ENCODE peak calls at places on chromosomes 1 and 21, in four cellular contexts. O is bronchial epithelial cell, H is fibroblast of the aortic adventitia, E is sigmoid colon. J is an unnamed sample.

GRCh38 chr1:94705755-94706154 is 114.4 kb upstream of the SLC44A3 start:
- DNase-seq in E (no peak), O (no peak), H (no peak), J (no peak)

GRCh38 chr1:145918992-145919939 is 749 bp upstream of the PEX11B start:
- DNase-seq in H (peak; percentile 39), O (peak; percentile 27), E (peak; percentile 85), J (peak; percentile 49)

GRCh38 chr1:219660666-219661463 is 48.0 kb upstream of the ZC3H11B start:
- DNase-seq in E (peak; percentile 94), H (peak; percentile 95), O (peak; percentile 67), J (peak; percentile 98)

GRCh38 chr1:67749844-67750689 is 65.1 kb downstream of the GADD45A start:
- DNase-seq in H (peak; percentile 83), E (no peak), O (peak; percentile 93), J (peak; percentile 89)

GRCh38 chr1:96845464-96845863 is 123.9 kb downstream of the PTBP2 start:
- DNase-seq in E (no peak), O (peak; percentile 23), H (no peak), J (peak; percentile 41)

GRCh38 chr1:182575540-182576149 is 13.4 kb downstream of the RNASEL start:
- DNase-seq in E (no peak), H (peak; percentile 83), O (peak; percentile 82), J (peak; percentile 85)

GRCh38 chr1:18309552-18310155 is 171.1 kb upstream of the KLHDC7A start:
- DNase-seq in H (no peak), E (no peak), O (no peak), J (no peak)

GRCh38 chr1:160124709-160125478 is 9.3 kb downstream of the ATP1A2 start:
- DNase-seq in H (peak; percentile 81), E (no peak), O (peak; percentile 92), J (peak; percentile 94)

GRCh38 chr1:16075337-16076002 is 2.0 kb upstream of the FAM131C start:
- DNase-seq in O (peak; percentile 62), E (peak; percentile 84), H (peak; percentile 89), J (peak; percentile 58)

GRCh38 chr1:16072616-16073484 is 601 bp downstream of the FAM131C start:
- DNase-seq in O (no peak), E (no peak), H (no peak), J (no peak)

GRCh38 chr1:16076003-16076870 is 2.8 kb upstream of the FAM131C start:
- DNase-seq in H (peak; percentile 88), E (peak; percentile 82), O (peak; percentile 91), J (peak; percentile 86)

GRCh38 chr1:16073490-16074104 is at the start of gene FAM131C:
- DNase-seq in O (no peak), E (no peak), H (no peak), J (no peak)

GRCh38 chr1:16074217-16074616 is 766 bp upstream of the FAM131C start:
- DNase-seq in E (no peak), O (no peak), H (no peak), J (no peak)
- H3K4me3 ChIP-seq in E (no peak overlapping the region), O (no peak overlapping the region), H (no peak overlapping the region), J (no peak overlapping the region)

GRCh38 chr1:150560011-150560438 is 10.8 kb downstream of the ADAMTSL4 start:
- DNase-seq in H (peak; percentile 60), O (no peak), E (peak; percentile 91), J (peak; percentile 70)

GRCh38 chr1:150560576-150560975 is 11.4 kb downstream of the ADAMTSL4 start:
- DNase-seq in O (no peak), E (peak; percentile 69), H (no peak), J (no peak)

GRCh38 chr1:150561830-150562367 is 12.7 kb downstream of the ADAMTSL4 start:
- DNase-seq in E (peak; percentile 98), H (peak; percentile 96), O (peak; percentile 88), J (peak; percentile 98)

GRCh38 chr1:150562384-150563339 is 13.5 kb downstream of the ADAMTSL4 start:
- DNase-seq in E (peak; percentile 73), H (peak; percentile 22), O (no peak), J (peak; percentile 42)

DNA sequence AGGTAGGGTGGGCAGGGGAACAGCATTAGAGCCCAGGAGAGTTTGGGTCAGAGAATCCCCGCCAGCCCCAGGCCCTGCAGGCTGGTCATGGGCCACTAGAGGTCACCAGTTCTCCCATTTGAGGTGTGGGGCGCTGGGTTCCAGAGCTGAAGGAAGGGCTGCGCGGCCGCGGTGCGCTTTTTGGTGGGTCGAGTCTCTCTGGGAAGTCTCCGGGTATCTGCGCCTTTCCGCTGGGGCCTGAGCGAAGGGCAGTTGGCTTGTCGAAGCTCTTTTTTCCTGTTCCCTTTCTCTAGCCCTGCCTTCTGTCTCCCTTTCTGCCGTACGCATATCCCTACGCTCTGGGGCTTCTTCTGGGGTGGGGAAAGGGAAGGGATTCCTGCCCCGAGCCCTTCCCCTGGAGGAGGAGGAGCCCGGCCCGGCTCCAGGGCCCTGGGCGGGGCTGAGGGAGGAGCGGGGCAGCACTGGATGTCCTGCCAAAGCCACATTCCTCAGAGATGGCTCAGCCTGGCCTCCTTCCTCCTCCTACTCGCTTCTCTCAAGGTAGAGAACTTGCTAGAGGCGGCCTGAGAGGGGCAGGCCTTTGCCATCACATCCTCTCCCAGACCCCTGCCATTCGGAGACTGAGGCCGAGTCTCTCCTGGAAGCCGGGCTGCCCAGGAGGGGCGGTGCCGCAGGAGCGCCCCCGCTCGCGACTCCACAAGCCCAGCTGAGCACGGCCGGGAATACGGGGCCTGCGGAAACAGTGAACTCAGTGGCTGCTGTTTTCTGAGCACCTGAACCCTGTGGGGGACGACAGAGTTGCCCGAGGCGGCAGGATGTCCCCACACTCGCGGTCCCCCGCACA is 12.0 kb downstream of the ADAMTSL4 start:
- DNase-seq in E (peak; percentile 99), H (peak; percentile 99), O (peak; percentile 97), J (peak; percentile 100)
- TF ChIP-seq CTCF in E (peak; percentile 84), H (peak; percentile 90), O (peak; percentile 93), J (peak; percentile 79)

DNA sequence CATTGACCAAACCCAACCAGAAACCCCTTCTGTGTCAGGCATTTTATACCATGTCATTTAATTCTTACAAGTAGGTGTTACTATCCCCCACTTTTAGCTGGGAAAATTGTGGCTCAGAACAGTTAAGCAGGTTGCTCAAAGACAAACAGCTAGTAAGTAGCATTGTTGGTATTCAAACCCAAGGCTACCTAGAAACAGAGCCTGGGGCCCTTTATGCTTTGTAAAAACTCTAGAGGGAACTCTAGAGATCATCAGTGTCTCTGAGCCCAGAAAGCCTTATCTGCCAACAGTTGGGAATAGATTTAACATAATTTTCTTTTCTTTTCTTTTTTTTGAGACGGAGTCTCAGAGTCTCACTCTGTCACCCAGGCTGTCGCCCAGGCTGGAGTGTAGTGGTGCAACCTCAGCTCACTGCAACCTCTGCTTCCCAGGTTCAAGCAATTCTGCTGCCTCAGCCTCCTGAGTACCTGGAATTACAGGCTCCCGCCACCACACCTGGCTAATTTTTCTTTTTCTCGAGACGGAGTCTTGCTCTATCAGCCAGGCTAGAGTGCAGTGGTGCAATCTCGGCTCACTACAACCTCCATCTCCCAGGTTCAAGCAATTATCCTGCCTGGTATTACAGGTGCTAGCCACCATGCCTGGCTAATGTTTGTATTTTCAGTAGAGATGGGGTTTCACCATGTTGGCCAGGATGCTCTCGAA is 48.5 kb upstream of the OSBPL9 start:
- DNase-seq in O (no peak), H (no peak), E (no peak), J (no peak)
- H3K4me3 ChIP-seq in O (no peak overlapping the region), H (no peak overlapping the region), E (no peak overlapping the region), J (no peak overlapping the region)

GRCh38 chr1:178649582-178650350 is 75.3 kb upstream of the RALGPS2 start:
- DNase-seq in E (no peak), H (no peak), O (no peak), J (no peak)
- TF ChIP-seq CTCF in E (no peak), H (no peak), O (no peak), J (no peak)

GRCh38 chr1:3651011-3651938 is 1.0 kb upstream of the TP73 start:
- DNase-seq in E (no peak), H (no peak), O (no peak), J (no peak)
- H3K4me3 ChIP-seq in E (no peak overlapping the region), H (no peak overlapping the region), O (no peak overlapping the region), J (no peak overlapping the region)

GRCh38 chr1:90475623-90476022 is 241.5 kb downstream of the BARHL2 start:
- DNase-seq in E (no peak), O (peak; percentile 3), H (peak; percentile 6), J (peak; percentile 39)
- TF ChIP-seq CTCF in E (no peak), O (peak; percentile 13), H (peak; percentile 37), J (peak; percentile 48)

DNA sequence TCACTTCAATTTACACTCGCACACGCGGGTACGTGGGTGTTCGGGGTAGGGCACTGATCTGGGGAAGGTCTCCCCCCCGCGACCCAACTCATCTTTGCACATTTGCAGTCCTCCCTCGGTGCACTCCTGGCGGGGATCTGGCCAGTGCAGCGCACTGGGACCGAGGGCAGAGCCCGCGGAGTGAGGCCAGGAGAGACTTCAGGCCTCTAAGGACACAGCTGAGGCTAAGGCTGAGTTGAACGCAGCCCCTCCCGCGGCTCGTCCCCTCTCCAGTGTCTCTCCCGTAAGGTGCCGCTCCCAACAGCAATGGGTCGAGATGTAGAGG is 939 bp upstream of the NCAM2 start:
- DNase-seq in O (no peak), E (no peak), H (no peak), J (peak; percentile 11)
- H3K4me3 ChIP-seq in O (no peak overlapping the region), E (peak overlapping the region; percentile 49), H (peak overlapping the region; percentile 89), J (peak overlapping the region; percentile 68)

GRCh38 chr1:156961709-156962108 is 41.3 kb downstream of the LRRC71 start:
- DNase-seq in O (no peak), H (no peak), E (no peak), J (no peak)
- TF ChIP-seq CTCF in O (no peak), H (peak; percentile 16), E (no peak), J (peak; percentile 29)